ENCODE peak calls at places on chromosomes 4 and X, in ten cellular contexts. One of them, this sample, is unnamed.
A peak's percentile ranks its signal among the peaks of the same experiment; 100 is the strongest.

GRCh38 chr4:169668069-169668721 is 47.8 kb downstream of the CLCN3 start:
- DNase-seq in fibroblast of lung: no peak
- DNase-seq in effector memory CD4-positive, alpha-beta T cell: no peak
- DNase-seq in right lobe of liver: peak; percentile 63
- DNase-seq in A673: no peak
- DNase-seq in fibroblast of mammary gland: no peak
- DNase-seq in lower lobe of right lung: no peak
- DNase-seq in HFF-Myc: no peak
- DNase-seq in A549: no peak
- DNase-seq in pancreas: no peak
- DNase-seq in this sample: no peak

GRCh38 chrX:104315555-104315954 is 60.8 kb upstream of the ESX1 start:
- DNase-seq in fibroblast of lung: peak; percentile 79
- DNase-seq in A549: no peak
- DNase-seq in fibroblast of mammary gland: peak; percentile 70
- DNase-seq in effector memory CD4-positive, alpha-beta T cell: no peak
- DNase-seq in A673: no peak
- DNase-seq in lower lobe of right lung: no peak
- DNase-seq in right lobe of liver: no peak
- DNase-seq in HFF-Myc: no peak
- DNase-seq in pancreas: no peak
- DNase-seq in this sample: peak; percentile 59

GRCh38 chr4:90769251-90769650 is 642.1 kb downstream of the CCSER1 start:
- DNase-seq in lower lobe of right lung: no peak
- DNase-seq in fibroblast of lung: no peak
- DNase-seq in A673: no peak
- DNase-seq in effector memory CD4-positive, alpha-beta T cell: no peak
- DNase-seq in right lobe of liver: no peak
- DNase-seq in pancreas: no peak
- DNase-seq in fibroblast of mammary gland: no peak
- DNase-seq in A549: no peak
- DNase-seq in HFF-Myc: no peak
- DNase-seq in this sample: no peak

GRCh38 chrX:14032383-14032782 is 2.7 kb upstream of the GEMIN8 start:
- DNase-seq in HFF-Myc: no peak
- DNase-seq in A549: peak; percentile 23
- DNase-seq in lower lobe of right lung: no peak
- DNase-seq in right lobe of liver: no peak
- DNase-seq in pancreas: peak; percentile 22
- DNase-seq in fibroblast of lung: peak; percentile 29
- DNase-seq in A673: peak; percentile 75
- DNase-seq in fibroblast of mammary gland: peak; percentile 71
- DNase-seq in effector memory CD4-positive, alpha-beta T cell: peak; percentile 9
- DNase-seq in this sample: peak; percentile 39

GRCh38 chr4:94642561-94642866 is 115.2 kb upstream of the BMPR1B start:
- DNase-seq in fibroblast of lung: peak; percentile 70
- DNase-seq in A673: no peak
- DNase-seq in pancreas: no peak
- DNase-seq in A549: no peak
- DNase-seq in fibroblast of mammary gland: peak; percentile 15
- DNase-seq in effector memory CD4-positive, alpha-beta T cell: no peak
- DNase-seq in HFF-Myc: no peak
- DNase-seq in right lobe of liver: no peak
- DNase-seq in lower lobe of right lung: no peak
- DNase-seq in this sample: no peak

GRCh38 chr4:77148081-77148480 is 8.9 kb upstream of the CCNG2 start:
- DNase-seq in effector memory CD4-positive, alpha-beta T cell: no peak
- DNase-seq in fibroblast of lung: no peak
- DNase-seq in HFF-Myc: no peak
- DNase-seq in A549: no peak
- DNase-seq in A673: no peak
- DNase-seq in pancreas: no peak
- DNase-seq in lower lobe of right lung: no peak
- DNase-seq in fibroblast of mammary gland: peak; percentile 6
- DNase-seq in right lobe of liver: no peak
- DNase-seq in this sample: no peak

GRCh38 chr4:1378559-1379231 is 27.5 kb downstream of the NKX1-1 start:
- DNase-seq in A673: no peak
- DNase-seq in fibroblast of mammary gland: no peak
- DNase-seq in pancreas: no peak
- DNase-seq in lower lobe of right lung: peak; percentile 45
- DNase-seq in HFF-Myc: no peak
- DNase-seq in right lobe of liver: no peak
- DNase-seq in effector memory CD4-positive, alpha-beta T cell: no peak
- DNase-seq in A549: no peak
- DNase-seq in fibroblast of lung: no peak
- DNase-seq in this sample: no peak

GRCh38 chrX:42678133-42678532 is 99.8 kb downstream of the PPP1R2C start:
- DNase-seq in fibroblast of mammary gland: peak; percentile 25
- DNase-seq in HFF-Myc: no peak
- DNase-seq in lower lobe of right lung: no peak
- DNase-seq in A673: peak; percentile 33
- DNase-seq in effector memory CD4-positive, alpha-beta T cell: no peak
- DNase-seq in A549: no peak
- DNase-seq in pancreas: peak; percentile 23
- DNase-seq in fibroblast of lung: peak; percentile 6
- DNase-seq in right lobe of liver: no peak
- DNase-seq in this sample: peak; percentile 9

GRCh38 chr4:84341559-84341958 is 157.5 kb downstream of the NKX6-1 start:
- DNase-seq in pancreas: no peak
- DNase-seq in lower lobe of right lung: no peak
- DNase-seq in A549: no peak
- DNase-seq in fibroblast of mammary gland: no peak
- DNase-seq in effector memory CD4-positive, alpha-beta T cell: no peak
- DNase-seq in HFF-Myc: no peak
- DNase-seq in fibroblast of lung: no peak
- DNase-seq in A673: no peak
- DNase-seq in right lobe of liver: no peak
- DNase-seq in this sample: no peak

GRCh38 chr4:142378179-142378578 is 467.9 kb downstream of the INPP4B start:
- DNase-seq in fibroblast of lung: no peak
- DNase-seq in effector memory CD4-positive, alpha-beta T cell: no peak
- DNase-seq in lower lobe of right lung: no peak
- DNase-seq in HFF-Myc: no peak
- DNase-seq in right lobe of liver: no peak
- DNase-seq in fibroblast of mammary gland: no peak
- DNase-seq in pancreas: peak; percentile 15
- DNase-seq in A673: no peak
- DNase-seq in A549: no peak
- DNase-seq in this sample: no peak

GRCh38 chrX:54865208-54865607 is 55.4 kb upstream of the TRO start:
- DNase-seq in effector memory CD4-positive, alpha-beta T cell: no peak
- DNase-seq in A549: no peak
- DNase-seq in pancreas: no peak
- DNase-seq in HFF-Myc: no peak
- DNase-seq in fibroblast of mammary gland: no peak
- DNase-seq in right lobe of liver: no peak
- DNase-seq in A673: peak; percentile 46
- DNase-seq in fibroblast of lung: no peak
- DNase-seq in lower lobe of right lung: no peak
- DNase-seq in this sample: no peak

DNA sequence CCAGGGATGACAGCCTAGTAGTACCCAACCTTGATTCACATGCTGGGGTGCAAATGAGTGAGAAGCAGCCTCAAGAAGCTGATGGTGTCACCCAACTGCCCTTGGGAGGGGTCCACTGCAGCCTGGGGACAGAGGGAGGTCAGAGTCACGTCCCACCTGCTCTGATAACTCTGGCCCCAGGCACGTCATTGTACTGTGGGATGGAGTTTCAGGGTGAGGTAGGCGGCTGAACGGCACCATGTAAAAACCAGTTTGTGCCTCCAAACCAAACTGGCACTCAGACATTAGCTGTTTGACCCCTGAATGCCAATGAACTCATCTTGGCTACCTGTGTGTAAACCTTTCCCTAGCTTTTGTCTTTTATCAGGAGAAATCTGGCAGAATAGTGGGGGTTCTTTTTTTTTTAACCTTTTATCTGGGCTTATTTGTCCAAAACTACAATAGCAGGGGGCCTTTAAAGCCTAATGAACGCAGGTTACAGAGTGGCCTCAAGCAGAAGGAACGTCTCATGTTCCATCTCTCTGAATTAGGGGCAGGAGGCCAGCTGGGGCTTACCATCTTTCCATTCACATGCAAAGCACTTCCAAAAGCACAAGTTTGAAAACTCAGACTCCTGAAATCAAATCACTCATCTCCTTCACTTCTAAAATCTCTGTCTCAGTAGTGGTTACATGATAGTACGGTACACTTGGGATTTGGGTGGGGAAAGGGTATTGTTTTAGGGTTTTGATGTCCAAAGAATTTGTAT is 89.4 kb downstream of the IRF2 start:
- DNase-seq in HFF-Myc: no peak
- DNase-seq in A549: no peak
- DNase-seq in A673: no peak
- DNase-seq in fibroblast of lung: no peak
- DNase-seq in right lobe of liver: peak; percentile 75
- DNase-seq in pancreas: no peak
- DNase-seq in lower lobe of right lung: no peak
- DNase-seq in fibroblast of mammary gland: no peak
- DNase-seq in effector memory CD4-positive, alpha-beta T cell: no peak
- DNase-seq in this sample: peak; percentile 72
- H3K4me3 ChIP-seq in HFF-Myc: peak overlapping the region; percentile 36
- H3K4me3 ChIP-seq in A549: no peak overlapping the region
- H3K4me3 ChIP-seq in A673: no peak overlapping the region
- H3K4me3 ChIP-seq in fibroblast of lung: peak overlapping the region; percentile 60
- H3K4me3 ChIP-seq in right lobe of liver: peak overlapping the region; percentile 12
- H3K4me3 ChIP-seq in pancreas: no peak overlapping the region
- H3K4me3 ChIP-seq in lower lobe of right lung: no peak overlapping the region
- H3K4me3 ChIP-seq in fibroblast of mammary gland: peak overlapping the region; percentile 52
- H3K4me3 ChIP-seq in effector memory CD4-positive, alpha-beta T cell: no peak overlapping the region
- H3K4me3 ChIP-seq in this sample: no peak overlapping the region

GRCh38 chrX:136963973-136964372 is 69.8 kb downstream of the GPR101 start:
- DNase-seq in right lobe of liver: no peak
- DNase-seq in fibroblast of lung: no peak
- DNase-seq in A549: no peak
- DNase-seq in pancreas: no peak
- DNase-seq in fibroblast of mammary gland: no peak
- DNase-seq in HFF-Myc: no peak
- DNase-seq in A673: no peak
- DNase-seq in effector memory CD4-positive, alpha-beta T cell: no peak
- DNase-seq in lower lobe of right lung: no peak
- DNase-seq in this sample: no peak
- H3K4me3 ChIP-seq in right lobe of liver: no peak overlapping the region
- H3K4me3 ChIP-seq in fibroblast of lung: no peak overlapping the region
- H3K4me3 ChIP-seq in A549: no peak overlapping the region
- H3K4me3 ChIP-seq in pancreas: no peak overlapping the region
- H3K4me3 ChIP-seq in fibroblast of mammary gland: no peak overlapping the region
- H3K4me3 ChIP-seq in HFF-Myc: no peak overlapping the region
- H3K4me3 ChIP-seq in A673: no peak overlapping the region
- H3K4me3 ChIP-seq in effector memory CD4-positive, alpha-beta T cell: no peak overlapping the region
- H3K4me3 ChIP-seq in lower lobe of right lung: no peak overlapping the region
- H3K4me3 ChIP-seq in this sample: no peak overlapping the region

GRCh38 chr4:112302320-112303274 is 5.4 kb downstream of the ALPK1 start:
- DNase-seq in fibroblast of lung: no peak
- DNase-seq in HFF-Myc: no peak
- DNase-seq in pancreas: no peak
- DNase-seq in fibroblast of mammary gland: no peak
- DNase-seq in A673: no peak
- DNase-seq in lower lobe of right lung: no peak
- DNase-seq in A549: no peak
- DNase-seq in right lobe of liver: no peak
- DNase-seq in effector memory CD4-positive, alpha-beta T cell: no peak
- DNase-seq in this sample: no peak
- H3K4me3 ChIP-seq in fibroblast of lung: no peak overlapping the region
- H3K4me3 ChIP-seq in HFF-Myc: no peak overlapping the region
- H3K4me3 ChIP-seq in pancreas: no peak overlapping the region
- H3K4me3 ChIP-seq in fibroblast of mammary gland: no peak overlapping the region
- H3K4me3 ChIP-seq in A673: no peak overlapping the region
- H3K4me3 ChIP-seq in lower lobe of right lung: no peak overlapping the region
- H3K4me3 ChIP-seq in A549: no peak overlapping the region
- H3K4me3 ChIP-seq in right lobe of liver: no peak overlapping the region
- H3K4me3 ChIP-seq in effector memory CD4-positive, alpha-beta T cell: peak overlapping the region; percentile 22
- H3K4me3 ChIP-seq in this sample: no peak overlapping the region

GRCh38 chr4:20249333-20249732 is 2.4 kb upstream of the SLIT2 start:
- DNase-seq in lower lobe of right lung: no peak
- DNase-seq in pancreas: no peak
- DNase-seq in right lobe of liver: no peak
- DNase-seq in effector memory CD4-positive, alpha-beta T cell: no peak
- DNase-seq in fibroblast of mammary gland: peak; percentile 74
- DNase-seq in HFF-Myc: no peak
- DNase-seq in fibroblast of lung: peak; percentile 50
- DNase-seq in A549: no peak
- DNase-seq in A673: peak; percentile 58
- DNase-seq in this sample: no peak

GRCh38 chr4:20252656-20253271 is 1.1 kb downstream of the SLIT2 start:
- DNase-seq in pancreas: peak; percentile 2
- DNase-seq in HFF-Myc: no peak
- DNase-seq in right lobe of liver: peak; percentile 43
- DNase-seq in effector memory CD4-positive, alpha-beta T cell: no peak
- DNase-seq in fibroblast of mammary gland: peak; percentile 50
- DNase-seq in A673: peak; percentile 28
- DNase-seq in lower lobe of right lung: peak; percentile 48
- DNase-seq in A549: no peak
- DNase-seq in fibroblast of lung: peak; percentile 38
- DNase-seq in this sample: no peak

GRCh38 chr4:20253272-20253798 is 1.6 kb downstream of the SLIT2 start:
- DNase-seq in right lobe of liver: no peak
- DNase-seq in A549: no peak
- DNase-seq in A673: peak; percentile 47
- DNase-seq in HFF-Myc: no peak
- DNase-seq in effector memory CD4-positive, alpha-beta T cell: no peak
- DNase-seq in fibroblast of mammary gland: no peak
- DNase-seq in pancreas: no peak
- DNase-seq in fibroblast of lung: peak; percentile 24
- DNase-seq in lower lobe of right lung: no peak
- DNase-seq in this sample: no peak

GRCh38 chr4:20251796-20252655 is at the start of gene SLIT2:
- DNase-seq in fibroblast of lung: peak; percentile 78
- DNase-seq in pancreas: peak; percentile 70
- DNase-seq in A673: peak; percentile 92
- DNase-seq in fibroblast of mammary gland: peak; percentile 75
- DNase-seq in A549: peak; percentile 18
- DNase-seq in lower lobe of right lung: peak; percentile 80
- DNase-seq in effector memory CD4-positive, alpha-beta T cell: no peak
- DNase-seq in HFF-Myc: no peak
- DNase-seq in right lobe of liver: peak; percentile 87
- DNase-seq in this sample: peak; percentile 55

DNA sequence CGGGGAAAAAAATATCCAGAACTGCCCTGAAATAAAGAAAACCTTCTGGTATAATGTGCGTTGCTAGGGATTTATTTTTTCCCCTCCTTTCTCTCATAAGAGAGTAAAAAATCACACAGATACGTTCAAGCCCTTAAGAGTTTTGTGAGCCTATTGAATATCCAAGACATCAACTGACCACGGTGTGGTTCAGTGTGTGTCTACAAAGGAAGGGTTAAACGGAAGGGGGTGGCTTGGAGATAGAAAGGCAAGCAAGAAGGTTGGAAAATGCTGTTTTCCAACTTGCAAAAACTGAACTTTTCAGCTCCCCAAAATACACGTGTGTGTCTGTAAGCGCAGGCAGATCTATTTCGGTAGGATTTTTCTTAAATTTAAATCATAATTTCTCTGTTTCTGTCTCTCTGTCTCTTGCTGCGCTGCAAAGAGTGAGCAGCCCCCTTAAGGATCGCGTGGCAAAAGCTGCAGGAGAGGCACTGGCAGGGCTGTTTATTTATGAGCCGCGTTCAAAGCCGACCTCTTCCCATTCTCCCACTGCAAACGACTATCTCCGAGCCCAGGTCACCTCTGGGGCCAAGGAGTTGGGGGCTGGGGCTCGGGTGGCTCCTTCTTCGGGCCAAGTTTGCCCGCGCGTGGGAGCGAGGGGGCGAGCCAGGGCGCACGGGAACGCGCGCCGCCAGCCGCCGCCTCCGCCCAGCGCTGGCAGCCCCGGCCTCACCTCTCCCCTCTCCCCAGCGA is 477 bp upstream of the SLIT2 start:
- DNase-seq in lower lobe of right lung: no peak
- DNase-seq in fibroblast of mammary gland: no peak
- DNase-seq in HFF-Myc: no peak
- DNase-seq in A673: no peak
- DNase-seq in fibroblast of lung: no peak
- DNase-seq in effector memory CD4-positive, alpha-beta T cell: no peak
- DNase-seq in pancreas: no peak
- DNase-seq in right lobe of liver: no peak
- DNase-seq in A549: no peak
- DNase-seq in this sample: no peak
- H3K4me3 ChIP-seq in lower lobe of right lung: peak overlapping the region; percentile 63
- H3K4me3 ChIP-seq in fibroblast of mammary gland: peak overlapping the region; percentile 57
- H3K4me3 ChIP-seq in HFF-Myc: peak overlapping the region; percentile 94
- H3K4me3 ChIP-seq in A673: peak overlapping the region; percentile 80
- H3K4me3 ChIP-seq in fibroblast of lung: peak overlapping the region; percentile 47
- H3K4me3 ChIP-seq in effector memory CD4-positive, alpha-beta T cell: no peak overlapping the region
- H3K4me3 ChIP-seq in pancreas: peak overlapping the region; percentile 53
- H3K4me3 ChIP-seq in right lobe of liver: peak overlapping the region; percentile 56
- H3K4me3 ChIP-seq in A549: peak overlapping the region; percentile 44
- H3K4me3 ChIP-seq in this sample: peak overlapping the region; percentile 65